ENCODE peak calls at places on chromosomes 5 and 9, in six cellular contexts. C, P, J, S, G and R are unnamed samples.

GRCh38 chr5:132055808-132056609 is 4.4 kb upstream of the IL3 start:
- DNase-seq in J (peak), G (no peak), P (no peak), S (peak), C (no peak), R (no peak)

GRCh38 chr5:172437445-172438303 is 16.7 kb downstream of the SH3PXD2B start:
- DNase-seq in G (no peak), S (no peak), J (no peak), C (no peak), P (peak), R (peak)

GRCh38 chr5:95668216-95668615 is 14.6 kb downstream of the SPATA9 start:
- DNase-seq in J (no peak), P (no peak), S (no peak), C (no peak), G (no peak), R (peak)

GRCh38 chr9:114308361-114308950 is 14.4 kb upstream of the ORM1 start:
- DNase-seq in C (no peak), J (no peak), P (no peak), G (no peak), S (peak), R (no peak)

GRCh38 chr9:123391233-123391632 is 35.2 kb downstream of the CRB2 start:
- DNase-seq in S (no peak), G (no peak), P (no peak), J (no peak), C (no peak), R (no peak)

GRCh38 chr5:72556351-72557146 is 49.3 kb upstream of the ZNF366 start:
- DNase-seq in C (peak), S (peak), G (peak), P (peak), J (peak), R (peak)

GRCh38 chr9:14151451-14151850 is 162.5 kb downstream of the NFIB start:
- DNase-seq in S (no peak), C (no peak), P (no peak), J (no peak), G (no peak), R (no peak)

GRCh38 chr5:122726990-122727616 is 47.8 kb upstream of the SNX2 start:
- DNase-seq in C (no peak), P (peak), S (no peak), J (no peak), G (no peak), R (peak)

GRCh38 chr9:133160742-133161541 is 2.8 kb downstream of the GBGT1 start:
- DNase-seq in C (no peak), G (peak), P (peak), S (no peak), J (peak), R (peak)

GRCh38 chr5:171705036-171705435 is 80.6 kb upstream of the SMIM23 start:
- DNase-seq in P (no peak), J (peak), C (no peak), S (peak), G (no peak), R (no peak)

GRCh38 chr5:180212363-180213255 is 3.6 kb upstream of the RASGEF1C start:
- DNase-seq in P (no peak), S (no peak), C (no peak), G (no peak), J (no peak), R (peak)

GRCh38 chr9:136306691-136307208 is 2.9 kb upstream of the CCDC187 start:
- DNase-seq in G (peak), S (no peak), C (no peak), J (no peak), P (peak), R (no peak)

GRCh38 chr5:68746220-68747076 is 347.4 kb upstream of the SLC30A5 start:
- DNase-seq in J (no peak), G (no peak), P (no peak), S (no peak), C (no peak), R (no peak)
- H4K91ac ChIP-seq in J (no peak), G (no peak), P (no peak), S (no peak), C (no peak), R (no peak)

DNA sequence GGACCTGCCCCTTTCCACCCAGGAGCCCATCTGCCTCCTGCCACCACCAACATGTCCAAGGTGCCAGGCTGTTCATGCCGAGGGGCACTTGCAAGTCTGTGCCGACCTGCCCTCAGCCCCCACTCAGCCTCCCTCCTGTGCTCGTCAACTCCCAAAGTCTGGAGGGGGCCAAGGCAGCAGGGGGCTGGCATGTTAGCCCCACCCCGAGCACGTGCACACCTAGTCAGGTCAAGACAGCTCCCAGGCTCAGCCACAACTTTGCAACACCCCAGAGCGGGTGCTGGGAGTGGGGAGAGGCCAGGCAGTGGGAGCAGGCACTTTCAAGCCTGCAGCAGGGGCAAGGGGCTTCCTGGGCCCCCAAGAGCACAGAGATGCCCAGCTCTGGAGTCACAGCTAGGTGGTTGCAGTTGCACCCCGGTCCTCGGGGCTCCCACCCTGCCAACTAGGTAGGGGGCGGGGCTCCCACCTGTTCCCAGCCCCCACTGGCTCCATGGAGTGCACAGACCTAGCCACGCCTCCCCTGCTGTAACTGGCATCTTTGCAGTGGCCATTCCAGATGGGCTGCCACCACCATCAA is 272.5 kb downstream of the CETN3 start:
- DNase-seq in C (no peak), S (no peak), J (no peak), P (no peak), G (no peak), R (no peak)
- H4K91ac ChIP-seq in C (no peak), S (no peak), J (no peak), P (peak), G (no peak), R (no peak)

GRCh38 chr9:38306899-38307298 is 85.6 kb upstream of the ALDH1B1 start:
- DNase-seq in S (peak), P (no peak), C (no peak), G (no peak), J (no peak), R (no peak)
- H4K91ac ChIP-seq in S (no peak), P (no peak), C (no peak), G (no peak), J (no peak), R (no peak)

DNA sequence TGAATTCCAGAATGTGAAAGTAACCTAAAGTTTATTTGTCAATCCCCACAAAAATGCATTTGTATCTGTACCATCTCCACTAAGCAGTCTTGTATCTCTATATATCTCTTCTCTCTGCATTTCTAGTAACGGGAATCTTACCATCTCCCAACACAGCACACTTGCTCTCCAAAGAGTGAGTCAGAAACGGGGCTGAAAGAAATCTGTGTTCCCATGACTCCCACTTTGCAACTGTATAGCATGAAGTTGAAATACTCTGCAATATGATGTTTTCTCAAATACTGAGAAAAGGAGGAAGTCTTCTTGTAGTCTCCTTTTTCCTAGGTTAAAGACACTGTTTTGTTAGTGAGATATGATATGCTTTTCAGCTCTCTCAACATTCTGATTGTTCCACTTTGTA is 848.8 kb upstream of the ACO1 start:
- DNase-seq in C (no peak), J (no peak), G (no peak), P (peak), S (no peak), R (no peak)
- H4K91ac ChIP-seq in C (no peak), J (no peak), G (no peak), P (no peak), S (no peak), R (no peak)

GRCh38 chr5:42579320-42579719 is 156.1 kb downstream of the GHR start:
- DNase-seq in G (peak), C (no peak), P (peak), S (no peak), J (no peak), R (no peak)
- H4K91ac ChIP-seq in G (no peak), C (no peak), P (no peak), S (no peak), J (no peak), R (no peak)